ENCODE peak calls at places on chromosomes 16 and 17, in seven cellular contexts. B is transverse colon, S is hepatocyte, L is GM23338, F is left lung, H is stomach, O is GM23248. T is an unnamed sample.

GRCh38 chr17:6047966-6048365 is 22.2 kb upstream of the WSCD1 start:
- DNase-seq in B (no peak), H (no peak), L (no peak), F (no peak), O (no peak), S (no peak), T (no peak)

GRCh38 chr17:7413346-7413985 is 5.8 kb downstream of the NLGN2 start:
- DNase-seq in S (no peak), O (peak; percentile 84), B (no peak), L (no peak), H (no peak), F (no peak), T (no peak)

GRCh38 chr17:72069744-72070143 is 51.1 kb upstream of the SOX9 start:
- DNase-seq in F (no peak), S (no peak), B (no peak), O (no peak), H (no peak), L (no peak), T (no peak)

GRCh38 chr16:9270424-9270823 is 179.0 kb downstream of the HAPSTR1 start:
- DNase-seq in S (no peak), L (no peak), F (no peak), H (no peak), B (no peak), O (no peak), T (peak; percentile 42)

GRCh38 chr17:8762012-8762411 is 3.7 kb upstream of the SPDYE4 start:
- DNase-seq in F (no peak), S (no peak), B (no peak), O (no peak), L (no peak), H (no peak), T (no peak)

GRCh38 chr16:17305694-17306093 is 165.1 kb downstream of the XYLT1 start:
- DNase-seq in S (no peak), F (no peak), H (no peak), O (no peak), L (no peak), B (no peak), T (no peak)

GRCh38 chr16:72927199-72928088 is 120.5 kb downstream of the ZFHX3 start:
- DNase-seq in H (no peak), S (no peak), L (no peak), O (peak; percentile 92), B (peak; percentile 20), F (peak; percentile 79), T (peak; percentile 51)

GRCh38 chr16:86598607-86599318 is 20.4 kb downstream of the FOXL1 start:
- DNase-seq in S (no peak), F (no peak), O (peak; percentile 77), L (no peak), B (no peak), H (no peak), T (no peak)

GRCh38 chr17:28532063-28532960 is 20.1 kb downstream of the UNC119 start:
- DNase-seq in B (no peak), H (no peak), L (no peak), F (no peak), O (peak; percentile 16), S (no peak), T (no peak)

GRCh38 chr16:58414938-58415451 is 22.7 kb downstream of the GINS3 start:
- DNase-seq in O (no peak), F (no peak), S (no peak), L (no peak), B (no peak), H (no peak), T (no peak)

GRCh38 chr17:17350491-17351355 is 47.5 kb downstream of the NT5M start:
- DNase-seq in F (no peak), L (peak; percentile 79), S (peak; percentile 49), B (no peak), O (peak; percentile 79), H (peak; percentile 13), T (no peak)

GRCh38 chr16:261031-261691 is 14.6 kb downstream of the RGS11 start:
- DNase-seq in B (no peak), L (no peak), H (no peak), F (no peak), O (no peak), S (no peak), T (peak; percentile 86)

DNA sequence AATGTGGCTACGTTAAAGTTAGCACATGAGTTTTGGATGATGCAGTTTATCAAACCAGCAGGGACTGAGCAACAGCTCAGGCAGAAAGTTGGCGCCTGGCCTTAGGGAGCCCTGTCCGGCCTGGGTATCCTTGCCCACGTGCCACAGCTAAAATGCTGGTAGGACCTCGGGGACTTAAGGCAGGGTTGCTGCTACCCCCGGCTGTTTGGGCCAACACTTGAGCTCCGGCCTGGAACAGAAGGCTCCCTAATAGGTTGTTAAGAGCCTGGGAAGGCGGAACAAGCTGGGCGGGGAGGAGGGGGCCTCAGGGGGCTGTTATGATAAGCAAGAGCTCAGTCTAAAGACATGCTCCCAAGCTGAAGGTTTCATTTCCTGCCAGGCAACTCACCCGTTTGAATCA is 39.7 kb downstream of the CUEDC1 start:
- DNase-seq in F (no peak), H (no peak), O (no peak), S (no peak), L (no peak), B (no peak), T (no peak)
- H3K4me1 ChIP-seq in F (peaks cover 41% of the 10 kb centered on the region), H (peaks cover 71% of the 10 kb centered on the region), O (peaks cover 18% of the 10 kb centered on the region), S (peaks cover 33% of the 10 kb centered on the region), L (peaks cover 36% of the 10 kb centered on the region), B (peaks cover 46% of the 10 kb centered on the region), T (peaks cover 29% of the 10 kb centered on the region)

GRCh38 chr16:67804853-67805542 is 1.4 kb downstream of the RANBP10 start:
- DNase-seq in O (no peak), F (no peak), L (no peak), S (peak; percentile 68), H (no peak), B (no peak), T (no peak)
- H3K4me3 ChIP-seq in O (peak overlapping the region; percentile 93), F (peak overlapping the region; percentile 90), L (peak overlapping the region; percentile 86), S (peak overlapping the region; percentile 52), H (peak overlapping the region; percentile 95), B (peak overlapping the region; percentile 76), T (peak overlapping the region; percentile 93)

GRCh38 chr17:57407287-57408063 is 151.2 kb downstream of the MSI2 start:
- DNase-seq in L (peak; percentile 39), O (no peak), H (peak; percentile 29), B (peak; percentile 62), F (peak; percentile 45), S (peak; percentile 59), T (no peak)
- H3K27ac ChIP-seq in L (peak overlapping the region; percentile 80), O (no peak overlapping the region), H (peak overlapping the region; percentile 77), B (peak overlapping the region; percentile 84), F (no peak overlapping the region), S (peak overlapping the region; percentile 92), T (peak overlapping the region; percentile 64)

DNA sequence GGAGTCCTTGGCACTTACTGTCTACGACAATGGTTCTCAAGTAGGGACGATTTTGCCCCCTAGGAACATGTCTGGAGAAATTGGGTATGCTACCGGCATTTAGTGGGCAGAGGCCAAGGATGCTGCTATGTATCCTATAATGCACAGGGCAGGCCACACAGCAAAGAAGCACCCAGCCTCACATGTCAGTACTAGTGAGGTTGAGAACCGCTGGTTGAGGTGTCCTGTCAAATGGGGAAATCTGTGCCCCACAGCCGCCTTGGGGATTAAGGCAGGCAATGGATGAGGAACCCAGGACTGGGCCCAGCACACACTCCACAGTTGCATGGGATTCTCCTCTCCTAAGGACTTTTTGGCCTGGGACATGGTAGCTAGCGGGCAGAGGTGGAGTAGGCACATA is 86.7 kb upstream of the TOB1 start:
- DNase-seq in O (no peak), L (no peak), H (no peak), F (no peak), S (no peak), B (no peak), T (no peak)
- H3K4me1 ChIP-seq in O (peaks cover 30% of the 10 kb centered on the region), L (peaks cover 36% of the 10 kb centered on the region), H (peaks cover 49% of the 10 kb centered on the region), F (peaks cover 22% of the 10 kb centered on the region), S (peaks cover 43% of the 10 kb centered on the region), B (peaks cover 30% of the 10 kb centered on the region), T (peaks cover 35% of the 10 kb centered on the region)